ENCODE peak calls at places on chromosomes 7 and 10, in seven cellular contexts. P, Y, R, Z, X, U and A are unnamed samples.

GRCh38 chr7:28135296-28135695 is 45.3 kb downstream of the JAZF1 start:
- DNase-seq in P (peak), Y (no peak), R (no peak), Z (no peak), X (no peak), U (no peak), A (no peak)

GRCh38 chr7:43516581-43517342 is 66.1 kb upstream of the STK17A start:
- DNase-seq in P (peak), Y (no peak), R (no peak), Z (no peak), X (no peak), U (no peak), A (no peak)

GRCh38 chr7:74288034-74288881 is 949 bp upstream of the CLIP2 start:
- DNase-seq in P (peak), Y (no peak), R (no peak), Z (no peak), X (peak), U (no peak), A (peak)

GRCh38 chr7:16428182-16428581 is 6.8 kb upstream of the CRPPA start:
- DNase-seq in P (no peak), Y (no peak), R (no peak), Z (no peak), X (no peak), U (no peak), A (no peak)

GRCh38 chr10:78427497-78428031 is 393.9 kb downstream of the RPS24 start:
- DNase-seq in P (no peak), Y (no peak), R (no peak), Z (no peak), X (no peak), U (no peak), A (no peak)

GRCh38 chr7:127717502-127718125 is 65.6 kb downstream of the SND1 start:
- DNase-seq in P (no peak), Y (no peak), R (no peak), Z (no peak), X (no peak), U (no peak), A (peak)

GRCh38 chr7:69708857-69709256 is 110.6 kb downstream of the AUTS2 start:
- DNase-seq in P (peak), Y (no peak), R (no peak), Z (peak), X (peak), U (no peak), A (peak)

GRCh38 chr10:12640026-12640425 is 290.7 kb downstream of the CAMK1D start:
- DNase-seq in P (no peak), Y (no peak), R (no peak), Z (no peak), X (no peak), U (no peak), A (no peak)

DNA sequence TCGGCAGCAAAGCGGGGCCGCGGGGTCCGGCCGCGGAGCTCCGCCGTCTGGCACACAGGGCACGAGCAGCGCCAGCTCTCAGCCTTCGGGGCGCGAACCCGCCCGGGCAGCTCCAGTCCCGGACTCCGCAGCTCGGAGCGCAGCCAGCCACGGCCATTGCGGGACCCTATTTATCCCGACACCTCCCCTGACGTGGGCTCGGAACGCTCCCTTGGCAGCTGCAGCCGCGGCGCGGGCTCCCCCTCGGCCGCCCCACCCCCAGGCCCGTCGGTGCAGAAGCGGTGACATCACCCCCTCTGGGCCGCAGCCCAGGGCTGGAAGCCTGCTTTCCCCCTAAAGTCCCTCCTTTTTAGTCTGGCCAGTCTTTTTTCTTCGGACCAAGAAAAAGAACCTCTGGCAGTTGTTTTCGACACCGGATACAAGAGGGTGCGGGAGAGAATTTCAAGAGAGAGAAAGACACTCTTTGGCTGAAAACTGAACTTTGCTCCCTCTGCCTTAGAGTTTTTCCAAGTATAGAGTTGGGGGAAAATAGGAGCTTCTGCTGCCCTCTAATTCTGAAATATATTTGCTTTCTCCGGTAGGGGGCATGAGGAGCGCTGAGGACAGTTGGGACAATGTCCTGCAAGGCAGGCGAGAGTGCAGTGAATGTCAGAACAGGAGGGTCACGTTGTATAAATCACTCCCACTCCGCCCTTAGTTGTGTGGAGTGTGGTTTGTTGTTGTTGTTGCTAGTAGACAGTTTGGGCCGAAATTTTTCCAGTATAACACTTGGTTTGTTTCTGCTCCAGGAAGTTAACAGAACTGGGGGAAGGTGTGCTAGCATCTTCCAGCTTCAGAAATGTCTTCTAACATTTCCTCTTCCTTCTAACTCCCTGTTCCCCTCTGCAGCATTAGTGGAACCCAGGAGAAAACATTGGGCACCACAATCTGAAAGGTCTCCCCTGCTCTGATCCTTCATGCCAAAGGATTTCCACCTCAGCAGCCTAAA is at the start of gene SFRP4:
- DNase-seq in P (peak), Y (peak), R (no peak), Z (peak), X (peak), U (peak), A (peak)
- TF ChIP-seq CTCF in P (peak), Y (peak), R (peak), Z (peak), X (peak), U (peak), A (peak)

DNA sequence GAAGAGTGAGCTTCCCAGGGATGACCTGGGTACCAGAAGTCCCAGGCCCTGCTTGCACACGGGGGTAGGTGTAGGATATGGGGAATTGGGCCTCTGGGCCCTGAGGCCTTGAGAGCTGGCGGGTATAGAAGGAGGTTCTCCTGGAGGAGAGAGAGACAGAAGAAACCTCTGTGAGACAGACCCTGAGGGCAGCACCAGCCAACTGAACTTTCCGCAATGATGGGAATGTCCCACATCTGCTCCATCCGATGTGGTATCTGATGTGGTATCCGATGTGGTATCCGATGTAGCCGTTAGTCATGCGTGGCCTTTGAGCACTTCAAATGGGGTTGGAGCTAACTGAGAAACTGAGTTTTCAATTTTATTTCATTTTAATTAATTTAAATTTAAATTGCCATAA is 30.6 kb upstream of the PLEKHA1 start:
- DNase-seq in P (no peak), Y (no peak), R (no peak), Z (no peak), X (no peak), U (no peak), A (no peak)
- H3K4me3 ChIP-seq in P (no peak), Y (no peak), R (no peak), Z (no peak), X (no peak), U (no peak), A (no peak)

GRCh38 chr10:33123680-33124079 is 165.7 kb upstream of the ITGB1 start:
- DNase-seq in P (no peak), Y (no peak), R (no peak), Z (no peak), X (no peak), U (no peak), A (no peak)
- TF ChIP-seq CTCF in P (no peak), Y (no peak), R (no peak), Z (no peak), X (no peak), U (no peak), A (no peak)

GRCh38 chr10:49385939-49386922 is 9.7 kb downstream of the DRGX start:
- DNase-seq in P (no peak), Y (no peak), R (no peak), Z (no peak), X (no peak), U (no peak), A (no peak)
- H3K4me3 ChIP-seq in P (no peak), Y (no peak), R (no peak), Z (no peak), X (no peak), U (no peak), A (no peak)

GRCh38 chr10:28958468-28958867 is 281.1 kb downstream of the BAMBI start:
- DNase-seq in P (no peak), Y (no peak), R (no peak), Z (no peak), X (no peak), U (no peak), A (no peak)

GRCh38 chr10:28963539-28964221 is 286.4 kb downstream of the BAMBI start:
- DNase-seq in P (no peak), Y (no peak), R (no peak), Z (no peak), X (no peak), U (no peak), A (no peak)

GRCh38 chr10:28965937-28966336 is 288.6 kb downstream of the BAMBI start:
- DNase-seq in P (no peak), Y (no peak), R (no peak), Z (no peak), X (no peak), U (no peak), A (no peak)

GRCh38 chr10:28959850-28960501 is 282.7 kb downstream of the BAMBI start:
- DNase-seq in P (no peak), Y (no peak), R (no peak), Z (no peak), X (no peak), U (no peak), A (no peak)

GRCh38 chr10:28962768-28963167 is 285.4 kb downstream of the BAMBI start:
- DNase-seq in P (no peak), Y (no peak), R (no peak), Z (no peak), X (no peak), U (no peak), A (no peak)
- TF ChIP-seq CTCF in P (no peak), Y (no peak), R (no peak), Z (no peak), X (no peak), U (no peak), A (no peak)

DNA sequence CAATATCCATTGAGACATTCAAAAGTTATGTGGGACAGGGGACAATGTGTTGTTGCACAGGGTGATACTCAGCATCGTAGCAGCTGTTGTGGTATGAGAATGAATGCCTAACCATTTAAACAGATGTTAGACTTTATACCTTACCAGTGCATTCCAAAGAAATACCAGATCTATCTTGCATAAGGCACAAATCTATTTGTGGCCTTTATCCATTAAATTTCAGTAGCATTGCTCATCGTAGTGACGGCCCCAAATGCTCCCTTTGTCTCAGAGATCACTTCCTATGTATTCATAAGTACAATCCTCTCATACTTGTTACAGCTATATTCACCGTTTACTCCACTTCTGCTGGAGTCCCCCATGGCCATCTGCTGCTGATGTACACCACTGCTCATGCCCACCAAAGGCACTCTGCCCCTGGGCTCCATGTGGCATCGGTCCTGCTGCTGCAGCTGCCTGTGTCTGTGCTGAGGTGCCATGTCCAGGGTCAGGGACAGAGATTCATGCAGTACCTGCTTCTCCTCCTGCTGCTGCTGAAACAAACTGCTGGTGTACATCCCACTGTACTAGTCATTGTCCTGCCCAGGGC is 96.3 kb downstream of the CPED1 start:
- DNase-seq in P (peak), Y (no peak), R (no peak), Z (no peak), X (peak), U (peak), A (peak)
- H3K4me3 ChIP-seq in P (no peak), Y (peak), R (no peak), Z (no peak), X (peak), U (no peak), A (no peak)